ENCODE peak calls at places on chromosomes 12 and 14, in nine cellular contexts. G, T, R, M, P, O, D, B and X are unnamed samples.

GRCh38 chr12:95674088-95674595 is 116.4 kb downstream of the NTN4 start:
- DNase-seq in G (no peak), T (no peak), R (no peak), M (no peak), P (no peak), O (no peak), D (no peak), B (no peak), X (no peak)

GRCh38 chr14:50612795-50613194 is 52.9 kb downstream of the ATL1 start:
- DNase-seq in G (no peak), T (no peak), R (no peak), M (no peak), P (no peak), O (no peak), D (no peak), B (no peak), X (no peak)

GRCh38 chr14:72104011-72104613 is 171.9 kb downstream of the RGS6 start:
- DNase-seq in G (no peak), T (no peak), R (peak), M (peak), P (no peak), O (peak), D (peak), B (peak), X (no peak)

GRCh38 chr12:91335724-91336123 is 153.1 kb upstream of the DCN start:
- DNase-seq in G (peak), T (no peak), R (no peak), M (no peak), P (no peak), O (no peak), D (no peak), B (no peak), X (no peak)

GRCh38 chr12:79681008-79681590 is 9.7 kb downstream of the PAWR start:
- DNase-seq in G (peak), T (peak), R (no peak), M (no peak), P (no peak), O (peak), D (no peak), B (no peak), X (no peak)

GRCh38 chr12:108850854-108851573 is 6.4 kb downstream of the SSH1 start:
- DNase-seq in G (peak), T (no peak), R (peak), M (no peak), P (no peak), O (no peak), D (no peak), B (no peak), X (no peak)

GRCh38 chr12:68378859-68379628 is 46.9 kb upstream of the MDM1 start:
- DNase-seq in G (peak), T (peak), R (peak), M (no peak), P (no peak), O (peak), D (peak), B (no peak), X (no peak)

GRCh38 chr14:104665663-104666522 is 23.5 kb upstream of the INF2 start:
- DNase-seq in G (no peak), T (peak), R (no peak), M (no peak), P (no peak), O (peak), D (peak), B (peak), X (no peak)

GRCh38 chr14:80231732-80232131 is 20.4 kb upstream of the DIO2 start:
- DNase-seq in G (no peak), T (no peak), R (no peak), M (no peak), P (no peak), O (no peak), D (no peak), B (no peak), X (no peak)

GRCh38 chr14:104445086-104445485 is 134.5 kb upstream of the C14orf180 start:
- DNase-seq in G (no peak), T (no peak), R (no peak), M (no peak), P (no peak), O (no peak), D (no peak), B (no peak), X (no peak)

GRCh38 chr12:121580959-121581680 is at the start of gene KDM2B:
- DNase-seq in G (peak), T (no peak), R (no peak), M (peak), P (no peak), O (peak), D (peak), B (peak), X (no peak)

GRCh38 chr14:103398427-103399195 is 13.4 kb downstream of the MARK3 start:
- DNase-seq in G (peak), T (peak), R (no peak), M (no peak), P (no peak), O (peak), D (no peak), B (no peak), X (no peak)

GRCh38 chr12:107311682-107312081 is 218.3 kb upstream of the CRY1 start:
- DNase-seq in G (no peak), T (no peak), R (no peak), M (no peak), P (no peak), O (no peak), D (no peak), B (no peak), X (no peak)

GRCh38 chr12:10214131-10214876 is 1.6 kb downstream of the GABARAPL1 start:
- DNase-seq in G (peak), T (peak), R (no peak), M (peak), P (no peak), O (peak), D (no peak), B (peak), X (no peak)

GRCh38 chr12:64801381-64801780 is 23.1 kb upstream of the TBC1D30 start:
- DNase-seq in G (no peak), T (no peak), R (no peak), M (no peak), P (no peak), O (peak), D (no peak), B (peak), X (no peak)

GRCh38 chr12:14264777-14265176 is 100.7 kb upstream of the ATF7IP start:
- DNase-seq in G (no peak), T (peak), R (no peak), M (no peak), P (no peak), O (no peak), D (no peak), B (no peak), X (no peak)

GRCh38 chr12:94644141-94644575 is 6.2 kb downstream of the TMCC3 start:
- DNase-seq in G (no peak), T (peak), R (peak), M (no peak), P (no peak), O (peak), D (peak), B (no peak), X (no peak)

GRCh38 chr14:57293851-57294837 is 25.4 kb downstream of the AP5M1 start:
- DNase-seq in G (peak), T (peak), R (no peak), M (no peak), P (no peak), O (peak), D (no peak), B (peak), X (no peak)

GRCh38 chr12:7075518-7075917 is 15.0 kb downstream of the C1S start:
- DNase-seq in G (peak), T (no peak), R (no peak), M (no peak), P (no peak), O (no peak), D (no peak), B (no peak), X (no peak)

GRCh38 chr14:84825481-84825880 is 704.5 kb upstream of the FLRT2 start:
- DNase-seq in G (peak), T (peak), R (no peak), M (no peak), P (peak), O (peak), D (no peak), B (no peak), X (no peak)

GRCh38 chr12:121189061-121189886 is 20.7 kb upstream of the P2RX4 start:
- DNase-seq in G (no peak), T (no peak), R (no peak), M (no peak), P (no peak), O (no peak), D (no peak), B (no peak), X (no peak)

GRCh38 chr14:58078471-58078870 is 73.5 kb downstream of the ARMH4 start:
- DNase-seq in G (peak), T (no peak), R (no peak), M (no peak), P (no peak), O (no peak), D (no peak), B (no peak), X (no peak)

GRCh38 chr12:94844452-94844851 is 159.0 kb downstream of the NDUFA12 start:
- DNase-seq in G (no peak), T (no peak), R (no peak), M (no peak), P (no peak), O (no peak), D (no peak), B (no peak), X (no peak)

GRCh38 chr12:117559978-117560377 is 198.6 kb upstream of the NOS1 start:
- DNase-seq in G (no peak), T (no peak), R (no peak), M (no peak), P (no peak), O (no peak), D (no peak), B (no peak), X (no peak)

GRCh38 chr14:72000907-72001306 is 68.7 kb downstream of the RGS6 start:
- DNase-seq in G (no peak), T (no peak), R (peak), M (no peak), P (no peak), O (no peak), D (no peak), B (no peak), X (no peak)

GRCh38 chr14:74541225-74541624 is 47.7 kb downstream of the ISCA2 start:
- DNase-seq in G (no peak), T (no peak), R (no peak), M (no peak), P (no peak), O (no peak), D (no peak), B (no peak), X (no peak)

GRCh38 chr14:67620217-67620789 is 583 bp downstream of the ARG2 start:
- DNase-seq in G (no peak), T (peak), R (no peak), M (peak), P (no peak), O (peak), D (peak), B (peak), X (no peak)

GRCh38 chr14:21241218-21241819 is 27.9 kb downstream of the HNRNPC start:
- DNase-seq in G (peak), T (no peak), R (no peak), M (no peak), P (no peak), O (peak), D (no peak), B (no peak), X (no peak)

GRCh38 chr12:124916370-124917134 is 2.1 kb upstream of the UBC start:
- DNase-seq in G (peak), T (peak), R (no peak), M (no peak), P (peak), O (peak), D (peak), B (peak), X (peak)

GRCh38 chr14:102579696-102580551 is 12.5 kb upstream of the RCOR1 start:
- DNase-seq in G (peak), T (peak), R (peak), M (no peak), P (no peak), O (peak), D (no peak), B (no peak), X (peak)

GRCh38 chr12:80756875-80757274 is 40.2 kb downstream of the MYF5 start:
- DNase-seq in G (no peak), T (peak), R (no peak), M (no peak), P (no peak), O (no peak), D (no peak), B (no peak), X (no peak)

DNA sequence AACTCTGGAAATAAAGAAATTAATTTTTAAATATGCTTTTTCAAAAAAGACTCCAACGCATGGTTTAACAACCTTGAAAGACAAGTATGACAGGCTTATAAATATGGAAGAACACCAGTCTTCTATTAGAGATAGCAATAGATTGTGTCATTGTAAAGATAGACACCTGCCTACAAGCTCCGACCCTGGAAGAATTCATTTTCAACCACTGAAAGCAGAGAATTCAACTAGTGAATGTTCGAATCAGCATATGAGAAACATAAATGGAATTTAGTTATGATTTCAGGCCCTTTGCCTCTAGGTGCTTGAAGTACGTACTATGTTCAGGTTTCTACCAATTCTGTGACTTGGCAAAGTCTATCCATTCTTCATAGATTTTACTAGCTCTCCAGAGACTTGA is 244.5 kb downstream of the DPY19L2 start:
- DNase-seq in G (no peak), T (no peak), R (no peak), M (no peak), P (no peak), O (no peak), D (no peak), B (no peak), X (no peak)
- H3K4me3 ChIP-seq in G (no peak), T (no peak), R (no peak), M (no peak), P (no peak), O (no peak), D (no peak), B (no peak), X (no peak)

GRCh38 chr12:40444174-40444573 is 219.4 kb downstream of the LRRK2 start:
- DNase-seq in G (no peak), T (no peak), R (no peak), M (no peak), P (no peak), O (no peak), D (no peak), B (no peak), X (no peak)

GRCh38 chr12:40451661-40452060 is 226.9 kb downstream of the LRRK2 start:
- DNase-seq in G (no peak), T (no peak), R (no peak), M (no peak), P (no peak), O (no peak), D (no peak), B (no peak), X (no peak)

GRCh38 chr12:40446385-40446784 is 221.6 kb downstream of the LRRK2 start:
- DNase-seq in G (peak), T (peak), R (no peak), M (peak), P (no peak), O (peak), D (no peak), B (peak), X (peak)
- TF ChIP-seq CTCF in G (peak), T (peak), R (no peak), M (peak), P (peak), O (peak), D (no peak), B (peak), X (peak)

GRCh38 chr12:43015090-43015737 is 425.7 kb upstream of the PRICKLE1 start:
- DNase-seq in G (no peak), T (no peak), R (no peak), M (no peak), P (no peak), O (no peak), D (no peak), B (no peak), X (no peak)

GRCh38 chr12:43004908-43005307 is 415.4 kb upstream of the PRICKLE1 start:
- DNase-seq in G (no peak), T (no peak), R (no peak), M (peak), P (no peak), O (no peak), D (no peak), B (peak), X (no peak)

GRCh38 chr12:43011383-43011926 is 421.9 kb upstream of the PRICKLE1 start:
- DNase-seq in G (no peak), T (no peak), R (no peak), M (no peak), P (no peak), O (no peak), D (no peak), B (no peak), X (no peak)

GRCh38 chr12:43009307-43009706 is 419.8 kb upstream of the PRICKLE1 start:
- DNase-seq in G (no peak), T (no peak), R (no peak), M (peak), P (no peak), O (no peak), D (no peak), B (no peak), X (no peak)

GRCh38 chr12:43009866-43010265 is 420.3 kb upstream of the PRICKLE1 start:
- DNase-seq in G (no peak), T (no peak), R (no peak), M (no peak), P (no peak), O (no peak), D (no peak), B (no peak), X (no peak)
- H3K4me3 ChIP-seq in G (no peak), T (no peak), R (no peak), M (no peak), P (no peak), O (no peak), D (no peak), B (no peak), X (no peak)

DNA sequence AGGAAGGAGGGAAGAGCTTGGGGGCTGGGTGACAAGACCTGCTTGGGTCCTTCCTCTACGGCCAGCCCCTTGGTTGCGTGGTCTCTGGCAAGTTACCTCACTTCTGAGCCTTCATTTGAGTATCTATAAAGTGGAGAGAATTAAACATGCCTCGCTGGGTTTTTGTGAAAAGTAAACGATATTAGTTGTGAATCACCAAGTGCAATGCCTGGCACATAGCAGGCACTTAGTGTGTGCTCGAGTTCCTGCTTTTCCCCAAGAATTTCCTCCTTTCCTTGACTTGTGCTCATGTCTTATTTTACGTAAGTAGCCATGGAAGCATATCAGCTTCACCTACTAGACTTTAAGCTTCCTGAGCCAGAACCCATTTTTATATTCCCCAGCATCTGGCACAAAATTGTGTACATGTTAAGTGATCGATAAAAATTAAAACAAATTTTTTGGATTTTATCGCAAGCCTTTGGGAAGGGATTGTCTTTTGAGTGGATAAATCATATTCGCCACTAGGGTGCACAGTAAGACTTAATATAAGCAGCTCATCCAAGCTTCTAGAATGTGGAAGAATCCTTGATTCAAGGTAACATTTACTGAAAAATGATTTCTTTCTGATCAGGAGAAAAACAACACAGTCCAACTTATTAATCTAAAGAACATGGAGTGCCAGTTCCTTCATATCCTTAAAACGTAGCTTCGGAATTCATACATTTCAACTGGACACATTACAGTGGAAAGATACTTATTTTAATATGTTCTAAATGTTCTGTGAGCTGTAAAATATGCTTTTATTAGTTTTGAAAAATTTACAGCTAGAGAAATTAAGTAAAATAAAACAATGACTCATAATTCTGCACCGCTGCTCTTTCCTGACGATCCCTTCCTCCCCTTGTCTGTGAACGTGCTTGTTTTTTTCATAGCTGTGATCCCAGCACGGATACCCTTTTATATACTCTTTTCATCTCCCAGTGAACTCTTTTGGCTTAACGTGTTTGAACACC is 62.0 kb downstream of the SLC25A47 start:
- DNase-seq in G (peak), T (peak), R (no peak), M (no peak), P (no peak), O (peak), D (no peak), B (peak), X (no peak)
- TF ChIP-seq CTCF in G (peak), T (peak), R (peak), M (peak), P (peak), O (peak), D (peak), B (peak), X (peak)

DNA sequence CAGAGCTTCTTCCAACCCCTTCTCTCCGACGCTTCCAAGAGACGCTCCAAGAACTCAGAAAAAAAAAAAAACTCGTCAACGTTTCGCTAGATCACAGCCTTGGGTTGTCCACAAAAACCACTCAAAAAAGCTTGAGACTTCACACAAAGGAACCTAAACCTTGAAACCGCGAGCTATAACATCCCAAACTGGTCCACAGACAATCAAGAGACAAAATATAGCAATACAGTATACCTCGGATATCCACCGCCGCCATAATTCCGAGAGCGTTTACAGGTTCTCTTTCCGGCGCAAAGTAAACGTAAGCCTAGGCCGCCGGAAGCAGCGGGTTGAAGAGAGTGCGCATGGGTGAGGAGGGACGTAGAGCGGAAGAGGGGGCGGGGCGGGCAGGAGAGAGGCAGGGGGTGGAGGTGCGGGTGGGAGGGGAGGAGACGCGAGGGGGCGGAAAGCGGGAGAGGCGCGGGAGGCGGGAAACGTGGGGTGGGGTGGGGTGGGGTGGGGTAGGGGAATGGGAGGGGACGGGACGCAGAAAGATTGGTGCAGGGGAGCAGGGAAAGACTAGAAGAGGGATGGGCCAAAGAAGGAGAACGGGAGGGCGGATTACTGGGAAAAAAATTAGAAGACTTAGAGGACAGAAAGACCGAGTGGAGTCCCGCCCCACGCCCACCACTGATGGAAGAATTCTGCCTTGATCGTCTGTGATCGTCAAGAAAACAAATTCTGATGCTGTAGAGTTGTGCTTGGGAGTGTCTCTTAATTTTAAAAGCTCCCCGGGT is at the start of gene MED6:
- DNase-seq in G (peak), T (peak), R (peak), M (peak), P (peak), O (peak), D (peak), B (peak), X (peak)
- H3K4me3 ChIP-seq in G (peak), T (peak), R (peak), M (peak), P (peak), O (peak), D (peak), B (peak), X (peak)

DNA sequence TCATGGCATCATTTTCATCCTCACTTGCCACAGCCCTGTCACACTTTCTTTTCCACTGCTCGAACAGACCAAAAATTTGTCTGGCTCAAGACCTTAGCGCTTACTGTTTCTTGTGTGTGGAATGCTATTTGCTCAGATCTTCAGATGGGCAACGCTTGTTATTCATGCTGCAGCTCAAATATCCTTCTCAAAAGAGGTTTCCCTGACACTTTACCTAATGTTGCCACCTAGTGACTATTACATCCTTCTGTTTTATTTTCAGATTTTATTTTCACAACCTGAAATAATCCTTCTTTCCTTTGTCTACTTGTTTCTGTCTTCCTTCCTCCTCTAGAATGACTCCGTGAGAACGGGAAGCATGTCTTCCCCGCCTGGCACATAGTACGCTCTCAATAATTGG is 5.6 kb downstream of the FBXO33 start:
- DNase-seq in G (peak), T (peak), R (no peak), M (no peak), P (peak), O (peak), D (no peak), B (no peak), X (peak)
- TF ChIP-seq CTCF in G (peak), T (peak), R (peak), M (peak), P (peak), O (peak), D (no peak), B (no peak), X (peak)

GRCh38 chr12:49201595-49202295 is 12.9 kb upstream of the TUBA1A start:
- DNase-seq in G (peak), T (peak), R (no peak), M (no peak), P (no peak), O (peak), D (no peak), B (peak), X (no peak)
- H3K4me3 ChIP-seq in G (no peak), T (no peak), R (no peak), M (no peak), P (no peak), O (peak), D (no peak), B (no peak), X (no peak)